ENCODE peak calls at places on chromosomes 12 and 14, in seven cellular contexts. Y is RPMI8226; X is head of caudate nucleus; A is epithelial cell of esophagus; V is H54; U is activated CD4-positive, alpha-beta T cell treated with anti-CD3 and anti-CD28 coated beads, Interleukin-2, amount 50 U/mL, for 24 hours; J is NCI-H1436. S is an unnamed sample.

GRCh38 chr12:43151406-43152080 is 400.5 kb downstream of the ADAMTS20 start:
- DNase-seq in U (no peak), X (no peak), Y (no peak), J (no peak), A (no peak), V (no peak), S (no peak)

GRCh38 chr12:95115641-95116040 is 42.2 kb upstream of the NR2C1 start:
- DNase-seq in J (no peak), U (no peak), V (no peak), A (peak; percentile 60), X (no peak), Y (no peak), S (no peak)

GRCh38 chr12:54004063-54004840 is 4.3 kb downstream of the HOXC9 start:
- DNase-seq in X (no peak), J (no peak), Y (no peak), U (no peak), V (no peak), A (no peak), S (no peak)

GRCh38 chr12:113942209-113942608 is 23.9 kb downstream of the RBM19 start:
- DNase-seq in A (no peak), V (no peak), U (no peak), J (no peak), Y (no peak), X (no peak), S (no peak)

GRCh38 chr12:122978507-122978955 is 1.9 kb upstream of the ARL6IP4 start:
- DNase-seq in U (no peak), X (no peak), J (no peak), V (no peak), A (no peak), Y (no peak), S (no peak)

GRCh38 chr14:105123981-105124836 is 44.4 kb downstream of the JAG2 start:
- DNase-seq in U (no peak), X (no peak), Y (no peak), A (no peak), V (no peak), J (no peak), S (no peak)

GRCh38 chr12:21771311-21771710 is 3.2 kb downstream of the KCNJ8 start:
- DNase-seq in A (no peak), V (no peak), X (no peak), J (no peak), Y (no peak), U (no peak), S (no peak)

GRCh38 chr14:60092516-60092915 is 793 bp downstream of the PCNX4 start:
- DNase-seq in Y (peak; percentile 20), J (no peak), U (no peak), V (no peak), X (no peak), A (peak; percentile 29), S (no peak)